ENCODE peak calls at places on chromosomes 6 and 20, in nine cellular contexts. A is CD8-positive, alpha-beta T cell; N is AG09319; M is choroid plexus epithelial cell; F is activated naive CD8-positive, alpha-beta T cell treated with anti-CD3 and anti-CD28 coated beads, Interleukin-2, amount 50 U/mL, for 16 hours; R is CD8-positive, alpha-beta memory T cell; T is activated CD4-positive, alpha-beta T cell treated with anti-CD3 and anti-CD28 coated beads, Interleukin-2, amount 50 U/mL, for 48 hours; L is heart left ventricle; Z is nucleus accumbens. P is an unnamed sample.

GRCh38 chr6:15504581-15505350 is 158.1 kb downstream of the DTNBP1 start:
- DNase-seq in N (peak), M (peak), R (no peak), L (peak), F (no peak), T (no peak), Z (peak), A (no peak), P (peak)

GRCh38 chr6:14274552-14275492 is 157.2 kb downstream of the CD83 start:
- DNase-seq in Z (no peak), M (no peak), N (no peak), L (no peak), F (no peak), R (no peak), T (no peak), A (no peak), P (no peak)

GRCh38 chr20:43559588-43559987 is 761 bp downstream of the SGK2 start:
- DNase-seq in Z (no peak), F (no peak), N (no peak), L (no peak), A (no peak), M (no peak), T (no peak), R (no peak), P (no peak)

GRCh38 chr6:4973972-4974885 is 29.6 kb downstream of the RPP40 start:
- DNase-seq in L (no peak), F (no peak), Z (peak), A (no peak), R (no peak), T (no peak), N (peak), M (peak), P (no peak)

GRCh38 chr6:40210628-40211056 is 276.4 kb upstream of the MOCS1 start:
- DNase-seq in T (no peak), A (no peak), F (no peak), M (no peak), N (no peak), L (no peak), R (no peak), Z (no peak), P (no peak)

GRCh38 chr6:119454694-119455093 is 105.1 kb upstream of the MAN1A1 start:
- DNase-seq in T (no peak), Z (no peak), F (no peak), R (no peak), A (no peak), L (no peak), N (no peak), M (no peak), P (no peak)

GRCh38 chr20:44424039-44424495 is 51.6 kb upstream of the TTPAL start:
- DNase-seq in T (no peak), Z (no peak), L (no peak), M (no peak), R (no peak), N (no peak), A (no peak), F (no peak), P (no peak)

GRCh38 chr6:134007077-134007476 is 45.3 kb downstream of the SLC2A12 start:
- DNase-seq in A (no peak), T (no peak), F (no peak), R (no peak), Z (no peak), N (no peak), L (no peak), M (no peak), P (no peak)

GRCh38 chr6:49636368-49637332 is at the start of gene RHAG:
- DNase-seq in A (no peak), N (no peak), R (no peak), M (no peak), Z (no peak), T (no peak), F (no peak), L (no peak), P (no peak)

GRCh38 chr6:13404115-13404891 is 76.0 kb upstream of the TBC1D7 start:
- DNase-seq in M (peak), N (no peak), Z (no peak), T (no peak), F (no peak), L (no peak), A (no peak), R (no peak), P (no peak)

GRCh38 chr20:14589383-14589782 is 252.0 kb upstream of the FLRT3 start:
- DNase-seq in A (no peak), F (no peak), M (no peak), R (no peak), T (no peak), L (no peak), Z (no peak), N (no peak), P (no peak)

GRCh38 chr6:149129401-149130077 is 188.0 kb upstream of the TAB2 start:
- DNase-seq in F (no peak), M (peak), N (peak), A (no peak), Z (no peak), L (peak), T (no peak), R (no peak), P (no peak)

GRCh38 chr20:17825949-17826843 is 126.4 kb downstream of the BANF2 start:
- DNase-seq in L (no peak), Z (no peak), M (no peak), T (peak), F (no peak), N (no peak), R (no peak), A (no peak), P (no peak)

GRCh38 chr6:34791164-34791841 is 580 bp upstream of the BLTP3A start:
- DNase-seq in A (no peak), N (no peak), Z (peak), L (peak), R (peak), T (peak), M (peak), F (no peak), P (no peak)

GRCh38 chr6:166588691-166589333 is 2.3 kb upstream of the RAMACL start:
- DNase-seq in L (no peak), Z (no peak), A (no peak), M (peak), T (no peak), R (no peak), N (peak), F (no peak), P (no peak)

GRCh38 chr20:21393142-21393541 is 4.2 kb downstream of the NKX2-4 start:
- DNase-seq in L (no peak), T (no peak), Z (no peak), R (no peak), F (no peak), A (no peak), N (no peak), M (no peak), P (no peak)

GRCh38 chr6:27865952-27866369 is 46.2 kb downstream of the OR2B2 start:
- DNase-seq in N (no peak), L (no peak), A (no peak), M (no peak), Z (no peak), T (peak), R (peak), F (no peak), P (no peak)

GRCh38 chr6:140427842-140428241 is 1053.4 kb upstream of the CITED2 start:
- DNase-seq in L (no peak), A (no peak), F (no peak), T (no peak), M (no peak), Z (no peak), N (no peak), R (no peak), P (no peak)

GRCh38 chr6:83978324-83978734 is 55.2 kb upstream of the MRAP2 start:
- DNase-seq in R (no peak), A (no peak), M (no peak), L (no peak), N (no peak), T (no peak), Z (no peak), F (no peak), P (no peak)

GRCh38 chr6:84581494-84582259 is 182.7 kb downstream of the TBX18 start:
- DNase-seq in M (peak), T (no peak), Z (no peak), A (no peak), R (no peak), L (no peak), F (no peak), N (peak), P (no peak)

GRCh38 chr6:135280375-135281136 is 99.4 kb downstream of the MYB start:
- DNase-seq in T (no peak), N (no peak), R (no peak), A (no peak), F (no peak), L (peak), M (no peak), Z (no peak), P (no peak)

GRCh38 chr20:50762045-50762422 is 30.7 kb downstream of the PARD6B start:
- DNase-seq in R (no peak), T (no peak), L (no peak), F (no peak), M (no peak), Z (no peak), N (no peak), A (no peak), P (no peak)

GRCh38 chr6:4649728-4650127 is 126.5 kb upstream of the CDYL start:
- DNase-seq in L (no peak), M (peak), Z (no peak), A (no peak), F (no peak), T (no peak), N (no peak), R (no peak), P (no peak)

GRCh38 chr20:23268792-23269354 is 81.7 kb upstream of the NXT1 start:
- DNase-seq in M (no peak), N (no peak), Z (no peak), L (no peak), A (no peak), F (no peak), R (no peak), T (no peak), P (no peak)

GRCh38 chr20:44111712-44112335 is 75.2 kb downstream of the JPH2 start:
- DNase-seq in N (no peak), Z (no peak), R (no peak), M (peak), T (no peak), L (no peak), F (no peak), A (no peak), P (no peak)

GRCh38 chr20:29873946-29874345 is 1383.5 kb upstream of the DEFB115 start:
- DNase-seq in F (no peak), Z (no peak), M (peak), T (peak), N (no peak), L (peak), A (no peak), R (peak), P (no peak)

GRCh38 chr20:49616154-49617007 is 48.4 kb upstream of the PTGIS start:
- DNase-seq in N (no peak), F (no peak), Z (no peak), M (no peak), A (no peak), R (no peak), L (no peak), T (no peak), P (no peak)

GRCh38 chr6:137494967-137495595 is 887 bp upstream of the OLIG3 start:
- DNase-seq in N (no peak), M (no peak), R (no peak), L (no peak), F (no peak), T (no peak), A (no peak), Z (no peak), P (no peak)

GRCh38 chr6:38215651-38216319 is 396.3 kb downstream of the ZFAND3 start:
- DNase-seq in T (no peak), A (no peak), Z (no peak), N (no peak), F (no peak), L (no peak), R (no peak), M (no peak), P (no peak)

GRCh38 chr6:154962751-154963150 is 32.4 kb upstream of the TIAM2 start:
- DNase-seq in F (no peak), M (peak), L (no peak), N (peak), Z (peak), T (no peak), A (no peak), R (no peak), P (no peak)

GRCh38 chr6:145749632-145750031 is 14.3 kb upstream of the EPM2A start:
- DNase-seq in N (peak), Z (no peak), T (no peak), M (peak), L (no peak), F (no peak), A (no peak), R (no peak), P (no peak)